ENCODE peak calls at places on chromosomes 4 and X, in five cellular contexts. L is colonic mucosa, R is choroid plexus epithelial cell, V is fibroblast of pulmonary artery, W is AG04450. U is an unnamed sample.

GRCh38 chrX:48578661-48579128 is 4.4 kb downstream of the RBM3 start:
- DNase-seq in L (no peak), R (no peak), V (no peak), W (no peak), U (no peak)

GRCh38 chrX:141811438-141811837 is 26.7 kb upstream of the MAGEC3 start:
- DNase-seq in L (no peak), R (no peak), V (no peak), W (no peak), U (no peak)

GRCh38 chr4:176547005-176547404 is 227.2 kb downstream of the SPCS3 start:
- DNase-seq in L (no peak), R (peak), V (peak), W (peak), U (peak)

GRCh38 chrX:103628386-103629290 is at the start of gene TCEAL1:
- DNase-seq in L (peak), R (peak), V (peak), W (no peak), U (peak)

GRCh38 chrX:30327762-30328161 is 18.6 kb upstream of the NR0B1 start:
- DNase-seq in L (no peak), R (no peak), V (no peak), W (no peak), U (no peak)

GRCh38 chrX:71178908-71179307 is 34.3 kb downstream of the NLGN3 start:
- DNase-seq in L (peak), R (peak), V (peak), W (peak), U (peak)

GRCh38 chr4:111879539-111879938 is 265.7 kb upstream of the FAM241A start:
- DNase-seq in L (no peak), R (no peak), V (no peak), W (no peak), U (no peak)

GRCh38 chr4:157776930-157777329 is 395.9 kb downstream of the GASK1B start:
- DNase-seq in L (no peak), R (no peak), V (no peak), W (no peak), U (no peak)

GRCh38 chr4:134645778-134646177 is 444.2 kb upstream of the PABPC4L start:
- DNase-seq in L (no peak), R (no peak), V (no peak), W (no peak), U (no peak)

GRCh38 chr4:99436976-99437655 is 2.0 kb upstream of the ADH7 start:
- DNase-seq in L (no peak), R (no peak), V (no peak), W (no peak), U (peak)

GRCh38 chrX:47878198-47878597 is 41.5 kb downstream of the ZNF81 start:
- DNase-seq in L (no peak), R (no peak), V (no peak), W (no peak), U (no peak)

GRCh38 chrX:7552758-7553157 is 290.2 kb upstream of the VCX start:
- DNase-seq in L (no peak), R (no peak), V (no peak), W (no peak), U (no peak)

GRCh38 chr4:3217266-3217665 is 31.7 kb upstream of the MSANTD1 start:
- DNase-seq in L (no peak), R (no peak), V (no peak), W (no peak), U (no peak)

GRCh38 chr4:153204247-153205027 is at the start of gene TRIM2:
- DNase-seq in L (peak), R (peak), V (peak), W (no peak), U (peak)

GRCh38 chr4:134027931-134028330 is 173.7 kb downstream of the PABPC4L start:
- DNase-seq in L (no peak), R (peak), V (peak), W (peak), U (peak)

GRCh38 chr4:54227261-54228063 is 1.6 kb upstream of the PDGFRA start:
- DNase-seq in L (no peak), R (peak), V (peak), W (no peak), U (peak)
- H3K4me3 ChIP-seq in L (peak), R (peak), V (peak), W (peak), U (peak)

DNA sequence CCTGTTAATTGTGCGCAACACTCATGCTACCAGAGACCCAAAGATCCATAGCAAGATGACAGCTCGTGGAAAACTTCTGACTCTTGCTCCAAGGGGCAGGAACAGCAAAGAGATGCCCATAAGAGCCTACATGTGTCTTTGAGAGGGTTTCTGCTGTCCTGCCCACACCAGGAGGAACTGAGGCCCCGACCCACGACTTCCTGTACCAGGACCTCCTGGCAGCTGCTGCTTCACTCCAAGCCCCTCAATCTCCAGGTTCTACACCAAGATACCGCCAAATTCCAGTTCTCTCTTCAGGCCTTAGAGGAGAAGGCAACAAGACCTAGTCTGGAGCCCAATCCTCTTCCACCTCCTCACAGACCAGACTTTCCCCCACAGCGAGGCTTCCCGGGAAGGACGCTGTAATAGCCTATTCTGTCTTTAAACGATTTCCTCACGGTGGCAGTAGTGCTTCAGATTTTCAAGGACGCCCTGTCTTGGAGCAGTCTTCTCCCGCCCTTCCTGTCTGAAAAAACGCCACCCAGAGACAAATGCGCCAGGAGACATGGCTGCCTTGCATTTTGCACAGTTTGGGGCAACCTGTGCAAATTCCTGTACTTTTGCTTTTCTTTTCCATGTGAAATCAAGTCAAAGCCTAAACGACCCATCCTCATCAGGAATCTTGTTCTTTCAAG is 230.2 kb upstream of the STK26 start:
- DNase-seq in L (peak), R (peak), V (no peak), W (no peak), U (peak)
- TF ChIP-seq CTCF in L (peak), R (no peak), V (no peak), W (no peak), U (peak)

DNA sequence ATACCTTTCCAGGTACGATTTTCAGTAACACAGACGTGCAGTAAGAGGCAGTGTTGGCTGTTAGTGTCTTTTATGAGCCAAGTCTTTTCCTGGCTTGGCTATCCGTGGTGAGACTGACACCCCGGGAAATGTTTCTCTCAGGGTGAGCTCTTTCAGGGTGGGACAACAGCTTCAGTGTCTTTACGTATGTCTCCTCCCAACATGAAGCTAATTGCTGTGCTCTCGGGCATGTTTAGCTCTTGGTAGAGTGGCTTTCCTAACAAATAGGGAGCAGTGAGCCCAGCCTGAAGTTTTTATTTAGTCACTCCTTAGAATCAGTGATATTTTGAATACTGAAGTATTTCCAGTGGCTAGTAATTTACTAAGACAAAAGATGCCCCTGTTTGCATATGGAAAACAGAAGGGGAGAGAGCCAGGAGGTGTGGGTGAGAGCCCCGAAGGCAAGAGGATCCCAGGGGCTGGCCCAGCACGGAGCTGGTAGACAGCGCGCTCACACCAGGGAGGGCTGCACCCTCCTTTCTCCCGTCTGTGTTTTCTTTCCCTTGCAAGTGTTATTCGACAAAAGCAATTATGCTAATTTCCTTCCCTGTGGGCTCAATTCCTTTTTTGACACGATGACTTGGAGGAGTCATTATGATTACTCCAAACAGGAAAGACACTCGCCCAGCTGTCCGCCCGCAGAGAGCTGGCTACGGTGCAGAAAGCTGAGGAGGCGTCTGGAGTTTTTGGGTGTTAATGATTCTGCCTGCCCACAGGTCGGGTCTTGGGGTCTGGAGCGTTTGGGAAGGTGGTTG is 47.7 kb downstream of the PDGFRA start:
- DNase-seq in L (no peak), R (no peak), V (no peak), W (no peak), U (no peak)
- H3K4me3 ChIP-seq in L (no peak), R (no peak), V (no peak), W (no peak), U (no peak)

DNA sequence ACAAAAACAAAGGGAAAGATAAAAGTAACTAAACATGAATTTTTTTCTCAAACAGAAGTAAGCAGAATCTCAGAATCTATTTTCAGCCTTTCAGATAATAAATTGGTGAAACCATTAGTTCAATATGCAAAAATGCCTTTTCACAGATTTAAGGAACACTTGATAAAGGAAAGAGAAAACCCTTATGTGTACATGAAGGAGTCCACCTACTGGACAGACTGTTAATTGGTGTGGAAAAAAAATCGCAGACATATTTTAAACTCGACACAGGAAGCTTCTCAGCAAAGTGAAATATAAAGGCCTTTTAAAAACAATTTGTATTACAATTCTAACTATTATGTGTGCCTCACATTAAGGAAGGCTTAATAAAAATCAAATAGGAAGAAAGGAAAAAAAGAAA is 22.3 kb downstream of the COX7B2 start:
- DNase-seq in L (no peak), R (peak), V (peak), W (no peak), U (peak)
- TF ChIP-seq CTCF in L (no peak), R (peak), V (peak), W (peak), U (peak)

GRCh38 chr4:85725727-85726170 is 250.8 kb downstream of the ARHGAP24 start:
- DNase-seq in L (no peak), R (peak), V (peak), W (no peak), U (peak)
- H3K4me3 ChIP-seq in L (no peak), R (no peak), V (no peak), W (no peak), U (no peak)

GRCh38 chr4:4694296-4694772 is 152.5 kb upstream of the STX18 start:
- DNase-seq in L (no peak), R (peak), V (no peak), W (no peak), U (peak)

GRCh38 chr4:4694812-4695211 is 153.0 kb upstream of the STX18 start:
- DNase-seq in L (no peak), R (no peak), V (no peak), W (no peak), U (no peak)

GRCh38 chr4:4695497-4695896 is 153.6 kb upstream of the STX18 start:
- DNase-seq in L (no peak), R (no peak), V (no peak), W (no peak), U (no peak)

GRCh38 chr4:4693755-4694295 is 152.0 kb upstream of the STX18 start:
- DNase-seq in L (no peak), R (no peak), V (no peak), W (no peak), U (no peak)

GRCh38 chr4:4693258-4693657 is 151.4 kb upstream of the STX18 start:
- DNase-seq in L (no peak), R (peak), V (no peak), W (no peak), U (peak)
- TF ChIP-seq CTCF in L (no peak), R (peak), V (no peak), W (no peak), U (no peak)

DNA sequence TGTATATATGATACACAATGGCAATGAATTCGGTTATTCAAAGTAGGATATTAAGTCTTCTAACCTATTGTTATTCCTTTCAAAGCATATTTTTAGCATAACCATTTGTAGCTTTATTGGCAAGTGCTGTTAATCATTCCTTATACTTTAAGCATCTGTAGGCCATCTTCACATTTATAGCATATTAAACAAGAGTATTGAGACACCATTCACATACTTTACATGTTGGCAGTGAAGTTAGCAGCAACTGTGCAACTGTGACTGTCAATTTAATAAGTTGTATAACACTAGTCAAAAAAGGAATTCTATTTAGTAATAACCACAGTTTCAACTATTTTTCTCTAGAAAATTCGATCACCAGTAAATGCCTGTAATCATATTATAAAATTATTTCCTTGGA is 107.3 kb upstream of the MYOZ2 start:
- DNase-seq in L (no peak), R (no peak), V (no peak), W (no peak), U (no peak)
- H3K4me3 ChIP-seq in L (no peak), R (no peak), V (no peak), W (no peak), U (peak)

U was measured in fibroblast of mammary gland.